ENCODE peak calls at places on chromosomes 4 and X, in nine cellular contexts. S is SK-MEL-5; W is Right ventricle myocardium inferior; V is activated naive CD8-positive, alpha-beta T cell treated with anti-CD3 and anti-CD28 coated beads, Interleukin-2, amount 50 U/mL, for 24 hours; D is nephron progenitor cell; C is brain microvascular endothelial cell; N is aorta; U is iris pigment epithelial cell; G is endothelial cell of umbilical vein. H is an unnamed sample.

GRCh38 chr4:166535865-166536264 is 662.8 kb downstream of the TLL1 start:
- DNase-seq in S (no peak), W (no peak), V (no peak), D (no peak), C (no peak), N (no peak), U (no peak), G (no peak), H (no peak)

GRCh38 chrX:56066016-56066415 is 166.1 kb upstream of the KLF8 start:
- DNase-seq in S (no peak), W (no peak), V (no peak), D (no peak), C (no peak), N (peak; percentile 42), U (no peak), G (no peak), H (no peak)

GRCh38 chr4:95643627-95644026 is 94.9 kb upstream of the UNC5C start:
- DNase-seq in S (no peak), W (no peak), V (no peak), D (no peak), C (no peak), N (no peak), U (no peak), G (no peak), H (no peak)

GRCh38 chrX:119981286-119982070 is 37.9 kb upstream of the NKAP start:
- DNase-seq in S (peak; percentile 72), W (no peak), V (no peak), D (peak; percentile 33), C (peak; percentile 9), N (no peak), U (peak; percentile 28), G (peak; percentile 7), H (no peak)

GRCh38 chr4:3437582-3437936 is 4.2 kb upstream of the HGFAC start:
- DNase-seq in S (no peak), W (peak; percentile 66), V (no peak), D (no peak), C (no peak), N (no peak), U (no peak), G (no peak), H (peak; percentile 52)

GRCh38 chrX:47240619-47241018 is 7.8 kb downstream of the USP11 start:
- DNase-seq in S (no peak), W (no peak), V (no peak), D (no peak), C (no peak), N (peak; percentile 50), U (no peak), G (no peak), H (no peak)

GRCh38 chr4:13427599-13428325 is 56.4 kb downstream of the RAB28 start:
- DNase-seq in S (no peak), W (peak; percentile 25), V (no peak), D (no peak), C (no peak), N (peak; percentile 37), U (peak; percentile 10), G (no peak), H (no peak)

GRCh38 chrX:131734621-131735020 is 190.7 kb downstream of the OR13H1 start:
- DNase-seq in S (peak; percentile 22), W (no peak), V (no peak), D (no peak), C (peak; percentile 68), N (no peak), U (peak; percentile 36), G (no peak), H (peak; percentile 72)

GRCh38 chr4:112371361-112371760 is 74.2 kb downstream of the ALPK1 start:
- DNase-seq in S (no peak), W (no peak), V (no peak), D (no peak), C (no peak), N (no peak), U (no peak), G (no peak), H (no peak)

GRCh38 chrX:120020305-120020704 is 57.2 kb downstream of the RHOXF2B start:
- DNase-seq in S (no peak), W (no peak), V (no peak), D (no peak), C (no peak), N (no peak), U (no peak), G (no peak), H (no peak)

GRCh38 chrX:54415534-54416350 is 24.5 kb upstream of the TSR2 start:
- DNase-seq in S (no peak), W (no peak), V (no peak), D (peak; percentile 11), C (no peak), N (no peak), U (peak; percentile 55), G (no peak), H (no peak)

GRCh38 chr4:51858605-51859211 is 15.8 kb downstream of the DCUN1D4 start:
- DNase-seq in S (no peak), W (no peak), V (no peak), D (no peak), C (no peak), N (no peak), U (peak; percentile 11), G (no peak), H (no peak)

GRCh38 chr4:184745747-184746531 is 12.0 kb upstream of the CENPU start:
- DNase-seq in S (peak; percentile 87), W (peak; percentile 80), V (peak; percentile 73), D (peak; percentile 61), C (peak; percentile 75), N (peak; percentile 80), U (peak; percentile 87), G (peak; percentile 76), H (peak; percentile 86)

GRCh38 chrX:19625612-19626011 is 110.3 kb upstream of the MAP3K15 start:
- DNase-seq in S (no peak), W (no peak), V (peak; percentile 42), D (no peak), C (no peak), N (no peak), U (peak; percentile 6), G (peak; percentile 4), H (no peak)

GRCh38 chr4:138736362-138736761 is 279.2 kb upstream of the NOCT start:
- DNase-seq in S (no peak), W (no peak), V (no peak), D (no peak), C (no peak), N (no peak), U (peak; percentile 41), G (peak; percentile 75), H (no peak)

GRCh38 chrX:1528186-1528883 is 8.7 kb downstream of the P2RY8 start:
- DNase-seq in S (no peak), W (no peak), V (no peak), D (no peak), C (no peak), N (no peak), U (no peak), G (no peak), H (no peak)

GRCh38 chrX:1215123-1215823 is 2.8 kb upstream of the CRLF2 start:
- DNase-seq in S (no peak), W (no peak), V (no peak), D (no peak), C (no peak), N (peak; percentile 12), U (no peak), G (no peak), H (no peak)

GRCh38 chrX:115259238-115259875 is 25.5 kb upstream of the LRCH2 start:
- DNase-seq in S (no peak), W (no peak), V (no peak), D (no peak), C (no peak), N (no peak), U (no peak), G (no peak), H (no peak)

GRCh38 chr4:145935253-145936141 is 3.1 kb downstream of the ZNF827 start:
- DNase-seq in S (peak; percentile 76), W (no peak), V (peak; percentile 34), D (peak; percentile 73), C (no peak), N (no peak), U (peak; percentile 36), G (peak; percentile 47), H (peak; percentile 25)

GRCh38 chrX:40152706-40153334 is 55.1 kb upstream of the BCOR start:
- DNase-seq in S (peak; percentile 80), W (no peak), V (no peak), D (peak; percentile 39), C (no peak), N (peak; percentile 88), U (no peak), G (no peak), H (peak; percentile 86)

GRCh38 chrX:2385224-2385623 is 115.6 kb downstream of the DHRSX start:
- DNase-seq in S (peak; percentile 1), W (no peak), V (no peak), D (no peak), C (peak; percentile 91), N (no peak), U (peak; percentile 93), G (no peak), H (no peak)

GRCh38 chr4:126757219-126757618 is 875.5 kb upstream of the INTU start:
- DNase-seq in S (no peak), W (no peak), V (no peak), D (no peak), C (peak; percentile 22), N (no peak), U (peak; percentile 63), G (no peak), H (no peak)

GRCh38 chrX:100928660-100929613 is at the start of gene XKRX:
- DNase-seq in S (no peak), W (peak; percentile 53), V (peak; percentile 30), D (peak; percentile 69), C (no peak), N (peak; percentile 77), U (peak; percentile 15), G (peak; percentile 26), H (peak; percentile 67)

GRCh38 chr4:93983133-93983532 is 154.6 kb downstream of the ATOH1 start:
- DNase-seq in S (no peak), W (no peak), V (no peak), D (no peak), C (no peak), N (no peak), U (no peak), G (no peak), H (no peak)

GRCh38 chr4:110514889-110515479 is 39.0 kb downstream of the ENPEP start:
- DNase-seq in S (peak; percentile 51), W (no peak), V (no peak), D (no peak), C (no peak), N (no peak), U (peak; percentile 35), G (peak; percentile 45), H (no peak)

GRCh38 chrX:78548012-78548411 is 111.1 kb downstream of the RTL3 start:
- DNase-seq in S (no peak), W (no peak), V (no peak), D (no peak), C (no peak), N (no peak), U (no peak), G (no peak), H (no peak)

GRCh38 chr4:105113800-105114199 is 32.9 kb upstream of the TET2 start:
- DNase-seq in S (no peak), W (no peak), V (no peak), D (no peak), C (no peak), N (no peak), U (peak; percentile 41), G (no peak), H (no peak)

GRCh38 chr4:681736-682451 is 7.1 kb downstream of the SLC49A3 start:
- DNase-seq in S (no peak), W (peak; percentile 80), V (no peak), D (peak; percentile 57), C (no peak), N (peak; percentile 77), U (no peak), G (no peak), H (no peak)

GRCh38 chrX:34629572-34629971 is 27.5 kb downstream of the TMEM47 start:
- DNase-seq in S (peak; percentile 47), W (no peak), V (no peak), D (no peak), C (no peak), N (no peak), U (no peak), G (no peak), H (no peak)